ENCODE peak calls at places on chromosomes 13 and 19, in ten cellular contexts. One of them, this sample, is unnamed.

GRCh38 chr13:48165063-48165462 is 67.9 kb upstream of the ITM2B start:
- DNase-seq in cardiac muscle cell: no peak
- DNase-seq in brain microvascular endothelial cell: no peak
- DNase-seq in CD8-positive, alpha-beta T cell: no peak
- DNase-seq in right lobe of liver: no peak
- DNase-seq in HepG2: no peak
- DNase-seq in HFF-Myc: no peak
- DNase-seq in bronchial epithelial cell: peak
- DNase-seq in left ventricle myocardium inferior: no peak
- DNase-seq in heart left ventricle: no peak
- DNase-seq in this sample: no peak

GRCh38 chr19:43078311-43078710 is 4.2 kb downstream of the PSG2 start:
- DNase-seq in HFF-Myc: no peak
- DNase-seq in CD8-positive, alpha-beta T cell: no peak
- DNase-seq in heart left ventricle: no peak
- DNase-seq in cardiac muscle cell: no peak
- DNase-seq in left ventricle myocardium inferior: no peak
- DNase-seq in right lobe of liver: no peak
- DNase-seq in HepG2: no peak
- DNase-seq in brain microvascular endothelial cell: peak
- DNase-seq in bronchial epithelial cell: peak
- DNase-seq in this sample: peak

GRCh38 chr19:58451358-58452101 is at the start of gene ZNF324B:
- DNase-seq in right lobe of liver: peak
- DNase-seq in CD8-positive, alpha-beta T cell: peak
- DNase-seq in brain microvascular endothelial cell: peak
- DNase-seq in cardiac muscle cell: peak
- DNase-seq in HepG2: peak
- DNase-seq in HFF-Myc: peak
- DNase-seq in bronchial epithelial cell: peak
- DNase-seq in heart left ventricle: peak
- DNase-seq in left ventricle myocardium inferior: peak
- DNase-seq in this sample: peak

GRCh38 chr19:14761607-14762006 is 16.8 kb downstream of the ADGRE2 start:
- DNase-seq in brain microvascular endothelial cell: no peak
- DNase-seq in bronchial epithelial cell: no peak
- DNase-seq in CD8-positive, alpha-beta T cell: no peak
- DNase-seq in HepG2: no peak
- DNase-seq in right lobe of liver: peak
- DNase-seq in left ventricle myocardium inferior: no peak
- DNase-seq in heart left ventricle: no peak
- DNase-seq in cardiac muscle cell: no peak
- DNase-seq in HFF-Myc: no peak
- DNase-seq in this sample: no peak

GRCh38 chr19:2582984-2583956 is 107.3 kb downstream of the GADD45B start:
- DNase-seq in bronchial epithelial cell: no peak
- DNase-seq in left ventricle myocardium inferior: no peak
- DNase-seq in cardiac muscle cell: no peak
- DNase-seq in HepG2: no peak
- DNase-seq in heart left ventricle: no peak
- DNase-seq in right lobe of liver: no peak
- DNase-seq in HFF-Myc: no peak
- DNase-seq in brain microvascular endothelial cell: no peak
- DNase-seq in CD8-positive, alpha-beta T cell: no peak
- DNase-seq in this sample: peak

GRCh38 chr13:101417043-101417406 is 717 bp upstream of the NALCN start:
- DNase-seq in bronchial epithelial cell: peak
- DNase-seq in HepG2: no peak
- DNase-seq in CD8-positive, alpha-beta T cell: no peak
- DNase-seq in left ventricle myocardium inferior: no peak
- DNase-seq in HFF-Myc: no peak
- DNase-seq in heart left ventricle: no peak
- DNase-seq in right lobe of liver: no peak
- DNase-seq in brain microvascular endothelial cell: peak
- DNase-seq in cardiac muscle cell: no peak
- DNase-seq in this sample: peak

GRCh38 chr13:97174638-97175037 is 47.5 kb upstream of the MBNL2 start:
- DNase-seq in left ventricle myocardium inferior: no peak
- DNase-seq in right lobe of liver: no peak
- DNase-seq in cardiac muscle cell: no peak
- DNase-seq in heart left ventricle: no peak
- DNase-seq in bronchial epithelial cell: peak
- DNase-seq in HFF-Myc: no peak
- DNase-seq in brain microvascular endothelial cell: no peak
- DNase-seq in HepG2: no peak
- DNase-seq in CD8-positive, alpha-beta T cell: no peak
- DNase-seq in this sample: no peak

GRCh38 chr19:15200575-15201364 is at the start of gene NOTCH3:
- DNase-seq in brain microvascular endothelial cell: no peak
- DNase-seq in heart left ventricle: no peak
- DNase-seq in CD8-positive, alpha-beta T cell: no peak
- DNase-seq in HFF-Myc: no peak
- DNase-seq in left ventricle myocardium inferior: no peak
- DNase-seq in bronchial epithelial cell: no peak
- DNase-seq in cardiac muscle cell: peak
- DNase-seq in right lobe of liver: no peak
- DNase-seq in HepG2: no peak
- DNase-seq in this sample: no peak

GRCh38 chr19:5567971-5568407 is 236 bp upstream of the TINCR start:
- DNase-seq in CD8-positive, alpha-beta T cell: no peak
- DNase-seq in cardiac muscle cell: no peak
- DNase-seq in heart left ventricle: no peak
- DNase-seq in left ventricle myocardium inferior: no peak
- DNase-seq in brain microvascular endothelial cell: no peak
- DNase-seq in bronchial epithelial cell: no peak
- DNase-seq in HFF-Myc: no peak
- DNase-seq in right lobe of liver: no peak
- DNase-seq in HepG2: no peak
- DNase-seq in this sample: no peak

GRCh38 chr13:107650081-107650701 is 565.1 kb downstream of the LIG4 start:
- DNase-seq in brain microvascular endothelial cell: peak
- DNase-seq in cardiac muscle cell: peak
- DNase-seq in HFF-Myc: no peak
- DNase-seq in left ventricle myocardium inferior: peak
- DNase-seq in bronchial epithelial cell: peak
- DNase-seq in HepG2: peak
- DNase-seq in right lobe of liver: peak
- DNase-seq in CD8-positive, alpha-beta T cell: no peak
- DNase-seq in heart left ventricle: peak
- DNase-seq in this sample: peak

GRCh38 chr13:98678741-98679140 is 73.7 kb downstream of the SLC15A1 start:
- DNase-seq in right lobe of liver: peak
- DNase-seq in CD8-positive, alpha-beta T cell: no peak
- DNase-seq in HFF-Myc: no peak
- DNase-seq in left ventricle myocardium inferior: no peak
- DNase-seq in HepG2: no peak
- DNase-seq in bronchial epithelial cell: no peak
- DNase-seq in brain microvascular endothelial cell: no peak
- DNase-seq in heart left ventricle: no peak
- DNase-seq in cardiac muscle cell: no peak
- DNase-seq in this sample: no peak
- H3K4me3 ChIP-seq in right lobe of liver: no peak
- H3K4me3 ChIP-seq in CD8-positive, alpha-beta T cell: no peak
- H3K4me3 ChIP-seq in HFF-Myc: no peak
- H3K4me3 ChIP-seq in left ventricle myocardium inferior: no peak
- H3K4me3 ChIP-seq in HepG2: no peak
- H3K4me3 ChIP-seq in bronchial epithelial cell: no peak
- H3K4me3 ChIP-seq in brain microvascular endothelial cell: no peak
- H3K4me3 ChIP-seq in heart left ventricle: no peak
- H3K4me3 ChIP-seq in cardiac muscle cell: no peak
- H3K4me3 ChIP-seq in this sample: no peak

DNA sequence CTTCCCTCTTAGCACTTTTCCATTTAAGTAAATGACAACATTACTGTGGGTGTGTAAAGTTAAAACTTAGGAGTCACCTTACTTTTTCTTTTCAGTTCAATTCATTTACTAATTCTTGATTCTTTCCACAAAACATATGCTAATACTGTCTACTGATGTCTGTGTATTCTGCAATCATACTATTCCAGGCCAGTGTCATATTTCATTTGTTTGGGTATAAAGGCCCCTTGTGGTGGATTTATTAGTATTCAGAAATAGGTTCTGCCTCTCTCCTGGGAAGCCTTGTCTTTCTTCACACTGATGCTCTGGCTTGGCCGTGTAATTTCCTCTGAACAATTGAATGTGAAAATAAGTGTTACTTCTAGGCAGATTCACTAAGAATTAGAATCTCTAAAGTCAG is 621.9 kb upstream of the SPRY2 start:
- DNase-seq in CD8-positive, alpha-beta T cell: no peak
- DNase-seq in brain microvascular endothelial cell: no peak
- DNase-seq in HepG2: no peak
- DNase-seq in right lobe of liver: no peak
- DNase-seq in bronchial epithelial cell: no peak
- DNase-seq in cardiac muscle cell: no peak
- DNase-seq in HFF-Myc: no peak
- DNase-seq in left ventricle myocardium inferior: no peak
- DNase-seq in heart left ventricle: no peak
- DNase-seq in this sample: peak
- TF ChIP-seq CTCF in CD8-positive, alpha-beta T cell: no peak
- TF ChIP-seq CTCF in brain microvascular endothelial cell: no peak
- TF ChIP-seq CTCF in HepG2: no peak
- TF ChIP-seq CTCF in right lobe of liver: no peak
- TF ChIP-seq CTCF in bronchial epithelial cell: no peak
- TF ChIP-seq CTCF in cardiac muscle cell: peak
- TF ChIP-seq CTCF in HFF-Myc: no peak
- TF ChIP-seq CTCF in left ventricle myocardium inferior: no peak
- TF ChIP-seq CTCF in heart left ventricle: no peak
- TF ChIP-seq CTCF in this sample: peak

GRCh38 chr19:9786342-9786741 is 17.8 kb upstream of the ZNF846 start:
- DNase-seq in HepG2: no peak
- DNase-seq in bronchial epithelial cell: no peak
- DNase-seq in right lobe of liver: peak
- DNase-seq in CD8-positive, alpha-beta T cell: no peak
- DNase-seq in heart left ventricle: no peak
- DNase-seq in HFF-Myc: no peak
- DNase-seq in cardiac muscle cell: no peak
- DNase-seq in left ventricle myocardium inferior: no peak
- DNase-seq in brain microvascular endothelial cell: no peak
- DNase-seq in this sample: no peak

GRCh38 chr19:9789066-9789465 is 20.5 kb upstream of the ZNF846 start:
- DNase-seq in brain microvascular endothelial cell: no peak
- DNase-seq in CD8-positive, alpha-beta T cell: no peak
- DNase-seq in bronchial epithelial cell: no peak
- DNase-seq in cardiac muscle cell: no peak
- DNase-seq in HepG2: no peak
- DNase-seq in heart left ventricle: no peak
- DNase-seq in right lobe of liver: no peak
- DNase-seq in HFF-Myc: no peak
- DNase-seq in left ventricle myocardium inferior: no peak
- DNase-seq in this sample: no peak

GRCh38 chr19:9785367-9786331 is 17.1 kb upstream of the ZNF846 start:
- DNase-seq in bronchial epithelial cell: peak
- DNase-seq in right lobe of liver: peak
- DNase-seq in cardiac muscle cell: peak
- DNase-seq in CD8-positive, alpha-beta T cell: peak
- DNase-seq in heart left ventricle: peak
- DNase-seq in left ventricle myocardium inferior: peak
- DNase-seq in HFF-Myc: peak
- DNase-seq in brain microvascular endothelial cell: peak
- DNase-seq in HepG2: peak
- DNase-seq in this sample: peak

GRCh38 chr19:9782282-9782681 is 13.7 kb upstream of the ZNF846 start:
- DNase-seq in bronchial epithelial cell: no peak
- DNase-seq in CD8-positive, alpha-beta T cell: no peak
- DNase-seq in brain microvascular endothelial cell: no peak
- DNase-seq in HFF-Myc: no peak
- DNase-seq in right lobe of liver: no peak
- DNase-seq in heart left ventricle: no peak
- DNase-seq in HepG2: no peak
- DNase-seq in cardiac muscle cell: no peak
- DNase-seq in left ventricle myocardium inferior: no peak
- DNase-seq in this sample: peak

DNA sequence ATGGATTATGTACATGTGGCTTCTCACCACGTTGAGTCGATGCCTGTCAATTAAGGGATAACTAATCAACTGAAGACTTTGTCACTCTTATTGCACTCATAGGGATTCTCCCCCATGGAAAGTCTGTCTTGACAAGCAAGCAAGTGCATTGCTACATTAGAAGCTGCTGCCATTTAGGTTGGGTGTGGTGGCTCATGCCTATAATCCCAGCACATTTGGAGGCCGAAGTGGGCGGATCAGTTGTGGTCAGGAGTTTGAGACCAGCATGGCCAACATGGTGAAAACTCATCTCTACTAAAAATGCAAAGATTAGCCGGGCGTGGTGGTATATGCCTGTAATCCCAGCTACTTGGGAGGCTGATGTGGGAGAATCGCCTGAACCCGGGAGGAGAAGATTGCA is 18.3 kb upstream of the ZNF846 start:
- DNase-seq in bronchial epithelial cell: no peak
- DNase-seq in CD8-positive, alpha-beta T cell: no peak
- DNase-seq in right lobe of liver: no peak
- DNase-seq in brain microvascular endothelial cell: no peak
- DNase-seq in HFF-Myc: no peak
- DNase-seq in HepG2: no peak
- DNase-seq in cardiac muscle cell: no peak
- DNase-seq in heart left ventricle: no peak
- DNase-seq in left ventricle myocardium inferior: no peak
- DNase-seq in this sample: no peak
- H3K4me3 ChIP-seq in bronchial epithelial cell: no peak
- H3K4me3 ChIP-seq in CD8-positive, alpha-beta T cell: peak
- H3K4me3 ChIP-seq in right lobe of liver: no peak
- H3K4me3 ChIP-seq in brain microvascular endothelial cell: no peak
- H3K4me3 ChIP-seq in HFF-Myc: no peak
- H3K4me3 ChIP-seq in HepG2: no peak
- H3K4me3 ChIP-seq in cardiac muscle cell: no peak
- H3K4me3 ChIP-seq in heart left ventricle: no peak
- H3K4me3 ChIP-seq in left ventricle myocardium inferior: peak
- H3K4me3 ChIP-seq in this sample: no peak

GRCh38 chr19:13001166-13001501 is 5.9 kb downstream of the NFIX start:
- DNase-seq in bronchial epithelial cell: no peak
- DNase-seq in left ventricle myocardium inferior: no peak
- DNase-seq in right lobe of liver: no peak
- DNase-seq in heart left ventricle: no peak
- DNase-seq in HFF-Myc: no peak
- DNase-seq in CD8-positive, alpha-beta T cell: no peak
- DNase-seq in HepG2: no peak
- DNase-seq in cardiac muscle cell: no peak
- DNase-seq in brain microvascular endothelial cell: no peak
- DNase-seq in this sample: no peak

GRCh38 chr19:13004273-13004672 is 9.0 kb downstream of the NFIX start:
- DNase-seq in HFF-Myc: no peak
- DNase-seq in cardiac muscle cell: no peak
- DNase-seq in HepG2: no peak
- DNase-seq in heart left ventricle: no peak
- DNase-seq in left ventricle myocardium inferior: no peak
- DNase-seq in bronchial epithelial cell: no peak
- DNase-seq in brain microvascular endothelial cell: no peak
- DNase-seq in CD8-positive, alpha-beta T cell: no peak
- DNase-seq in right lobe of liver: no peak
- DNase-seq in this sample: no peak

GRCh38 chr19:13002970-13003540 is 7.8 kb downstream of the NFIX start:
- DNase-seq in CD8-positive, alpha-beta T cell: no peak
- DNase-seq in HepG2: no peak
- DNase-seq in cardiac muscle cell: no peak
- DNase-seq in brain microvascular endothelial cell: no peak
- DNase-seq in left ventricle myocardium inferior: no peak
- DNase-seq in heart left ventricle: no peak
- DNase-seq in bronchial epithelial cell: no peak
- DNase-seq in HFF-Myc: no peak
- DNase-seq in right lobe of liver: no peak
- DNase-seq in this sample: no peak

GRCh38 chr19:13001502-13002388 is 6.5 kb downstream of the NFIX start:
- DNase-seq in bronchial epithelial cell: no peak
- DNase-seq in HepG2: no peak
- DNase-seq in CD8-positive, alpha-beta T cell: no peak
- DNase-seq in brain microvascular endothelial cell: no peak
- DNase-seq in right lobe of liver: no peak
- DNase-seq in heart left ventricle: peak
- DNase-seq in cardiac muscle cell: no peak
- DNase-seq in HFF-Myc: no peak
- DNase-seq in left ventricle myocardium inferior: peak
- DNase-seq in this sample: peak

GRCh38 chr19:13002389-13002898 is 7.2 kb downstream of the NFIX start:
- DNase-seq in HepG2: no peak
- DNase-seq in right lobe of liver: no peak
- DNase-seq in heart left ventricle: peak
- DNase-seq in brain microvascular endothelial cell: no peak
- DNase-seq in left ventricle myocardium inferior: peak
- DNase-seq in cardiac muscle cell: no peak
- DNase-seq in HFF-Myc: no peak
- DNase-seq in bronchial epithelial cell: no peak
- DNase-seq in CD8-positive, alpha-beta T cell: no peak
- DNase-seq in this sample: no peak
- TF ChIP-seq CTCF in HepG2: no peak
- TF ChIP-seq CTCF in right lobe of liver: no peak
- TF ChIP-seq CTCF in heart left ventricle: peak
- TF ChIP-seq CTCF in brain microvascular endothelial cell: no peak
- TF ChIP-seq CTCF in left ventricle myocardium inferior: peak
- TF ChIP-seq CTCF in cardiac muscle cell: no peak
- TF ChIP-seq CTCF in HFF-Myc: no peak
- TF ChIP-seq CTCF in bronchial epithelial cell: no peak
- TF ChIP-seq CTCF in CD8-positive, alpha-beta T cell: no peak
- TF ChIP-seq CTCF in this sample: no peak